ENCODE peak calls at places on chromosomes 5 and 9, in six cellular contexts. One of them, this sample, is unnamed.

GRCh38 chr5:139565411-139566305 is 4.5 kb downstream of the UBE2D2 start:
- ATAC-seq in upper lobe of right lung: peak
- ATAC-seq in PC-3: no peak
- ATAC-seq in activated CD8-positive, alpha-beta memory T cell treated with anti-CD3 and anti-CD28 coated beads, Interleukin-2, amount 10 ng/mL, durations not matched to agents 7 days and 5 days: peak
- ATAC-seq in T-cell: peak
- ATAC-seq in stimulated activated naive CD8-positive, alpha-beta T cell treated with anti-CD3 and anti-CD28 coated beads, Interleukin-15, Interleukin-2, amounts not matched to agents 100 U/mL and 50 U/mL, for 24 hours: peak
- ATAC-seq in this sample: peak

GRCh38 chr5:6576861-6577501 is 55.9 kb downstream of the NSUN2 start:
- ATAC-seq in activated CD8-positive, alpha-beta memory T cell treated with anti-CD3 and anti-CD28 coated beads, Interleukin-2, amount 10 ng/mL, durations not matched to agents 7 days and 5 days: no peak
- ATAC-seq in PC-3: peak
- ATAC-seq in upper lobe of right lung: no peak
- ATAC-seq in stimulated activated naive CD8-positive, alpha-beta T cell treated with anti-CD3 and anti-CD28 coated beads, Interleukin-15, Interleukin-2, amounts not matched to agents 100 U/mL and 50 U/mL, for 24 hours: no peak
- ATAC-seq in T-cell: no peak
- ATAC-seq in this sample: no peak

GRCh38 chr5:16457451-16457850 is 8.1 kb downstream of the ZNF622 start:
- ATAC-seq in PC-3: no peak
- ATAC-seq in stimulated activated naive CD8-positive, alpha-beta T cell treated with anti-CD3 and anti-CD28 coated beads, Interleukin-15, Interleukin-2, amounts not matched to agents 100 U/mL and 50 U/mL, for 24 hours: no peak
- ATAC-seq in activated CD8-positive, alpha-beta memory T cell treated with anti-CD3 and anti-CD28 coated beads, Interleukin-2, amount 10 ng/mL, durations not matched to agents 7 days and 5 days: no peak
- ATAC-seq in upper lobe of right lung: no peak
- ATAC-seq in T-cell: no peak
- ATAC-seq in this sample: no peak

GRCh38 chr5:173923236-173924104 is 35.3 kb downstream of the CPEB4 start:
- ATAC-seq in T-cell: no peak
- ATAC-seq in stimulated activated naive CD8-positive, alpha-beta T cell treated with anti-CD3 and anti-CD28 coated beads, Interleukin-15, Interleukin-2, amounts not matched to agents 100 U/mL and 50 U/mL, for 24 hours: no peak
- ATAC-seq in PC-3: no peak
- ATAC-seq in activated CD8-positive, alpha-beta memory T cell treated with anti-CD3 and anti-CD28 coated beads, Interleukin-2, amount 10 ng/mL, durations not matched to agents 7 days and 5 days: no peak
- ATAC-seq in upper lobe of right lung: no peak
- ATAC-seq in this sample: no peak

GRCh38 chr5:53019320-53019719 is 30.2 kb downstream of the ITGA2 start:
- ATAC-seq in PC-3: peak
- ATAC-seq in activated CD8-positive, alpha-beta memory T cell treated with anti-CD3 and anti-CD28 coated beads, Interleukin-2, amount 10 ng/mL, durations not matched to agents 7 days and 5 days: no peak
- ATAC-seq in T-cell: no peak
- ATAC-seq in upper lobe of right lung: no peak
- ATAC-seq in stimulated activated naive CD8-positive, alpha-beta T cell treated with anti-CD3 and anti-CD28 coated beads, Interleukin-15, Interleukin-2, amounts not matched to agents 100 U/mL and 50 U/mL, for 24 hours: no peak
- ATAC-seq in this sample: no peak

GRCh38 chr5:2754621-2755370 is 3.3 kb upstream of the IRX2 start:
- ATAC-seq in upper lobe of right lung: no peak
- ATAC-seq in PC-3: no peak
- ATAC-seq in activated CD8-positive, alpha-beta memory T cell treated with anti-CD3 and anti-CD28 coated beads, Interleukin-2, amount 10 ng/mL, durations not matched to agents 7 days and 5 days: no peak
- ATAC-seq in stimulated activated naive CD8-positive, alpha-beta T cell treated with anti-CD3 and anti-CD28 coated beads, Interleukin-15, Interleukin-2, amounts not matched to agents 100 U/mL and 50 U/mL, for 24 hours: no peak
- ATAC-seq in T-cell: no peak
- ATAC-seq in this sample: no peak

GRCh38 chr5:131460133-131460532 is 174.9 kb downstream of the RAPGEF6 start:
- ATAC-seq in PC-3: no peak
- ATAC-seq in activated CD8-positive, alpha-beta memory T cell treated with anti-CD3 and anti-CD28 coated beads, Interleukin-2, amount 10 ng/mL, durations not matched to agents 7 days and 5 days: no peak
- ATAC-seq in upper lobe of right lung: no peak
- ATAC-seq in T-cell: no peak
- ATAC-seq in stimulated activated naive CD8-positive, alpha-beta T cell treated with anti-CD3 and anti-CD28 coated beads, Interleukin-15, Interleukin-2, amounts not matched to agents 100 U/mL and 50 U/mL, for 24 hours: no peak
- ATAC-seq in this sample: no peak

GRCh38 chr5:177376107-177376506 is 8.1 kb upstream of the SLC34A1 start:
- ATAC-seq in stimulated activated naive CD8-positive, alpha-beta T cell treated with anti-CD3 and anti-CD28 coated beads, Interleukin-15, Interleukin-2, amounts not matched to agents 100 U/mL and 50 U/mL, for 24 hours: no peak
- ATAC-seq in T-cell: no peak
- ATAC-seq in PC-3: no peak
- ATAC-seq in upper lobe of right lung: no peak
- ATAC-seq in activated CD8-positive, alpha-beta memory T cell treated with anti-CD3 and anti-CD28 coated beads, Interleukin-2, amount 10 ng/mL, durations not matched to agents 7 days and 5 days: no peak
- ATAC-seq in this sample: no peak

GRCh38 chr9:112005939-112006338 is 109.3 kb downstream of the UGCG start:
- ATAC-seq in activated CD8-positive, alpha-beta memory T cell treated with anti-CD3 and anti-CD28 coated beads, Interleukin-2, amount 10 ng/mL, durations not matched to agents 7 days and 5 days: no peak
- ATAC-seq in stimulated activated naive CD8-positive, alpha-beta T cell treated with anti-CD3 and anti-CD28 coated beads, Interleukin-15, Interleukin-2, amounts not matched to agents 100 U/mL and 50 U/mL, for 24 hours: no peak
- ATAC-seq in upper lobe of right lung: peak
- ATAC-seq in PC-3: no peak
- ATAC-seq in T-cell: no peak
- ATAC-seq in this sample: no peak

GRCh38 chr5:133246053-133246370 is 194.2 kb downstream of the HSPA4 start:
- ATAC-seq in T-cell: no peak
- ATAC-seq in PC-3: peak
- ATAC-seq in stimulated activated naive CD8-positive, alpha-beta T cell treated with anti-CD3 and anti-CD28 coated beads, Interleukin-15, Interleukin-2, amounts not matched to agents 100 U/mL and 50 U/mL, for 24 hours: no peak
- ATAC-seq in activated CD8-positive, alpha-beta memory T cell treated with anti-CD3 and anti-CD28 coated beads, Interleukin-2, amount 10 ng/mL, durations not matched to agents 7 days and 5 days: no peak
- ATAC-seq in upper lobe of right lung: no peak
- ATAC-seq in this sample: no peak

GRCh38 chr5:148733601-148734438 is 79.5 kb upstream of the HTR4 start:
- ATAC-seq in T-cell: peak
- ATAC-seq in upper lobe of right lung: peak
- ATAC-seq in activated CD8-positive, alpha-beta memory T cell treated with anti-CD3 and anti-CD28 coated beads, Interleukin-2, amount 10 ng/mL, durations not matched to agents 7 days and 5 days: peak
- ATAC-seq in PC-3: peak
- ATAC-seq in stimulated activated naive CD8-positive, alpha-beta T cell treated with anti-CD3 and anti-CD28 coated beads, Interleukin-15, Interleukin-2, amounts not matched to agents 100 U/mL and 50 U/mL, for 24 hours: no peak
- ATAC-seq in this sample: no peak

GRCh38 chr5:54295658-54296276 is 14.6 kb downstream of the ARL15 start:
- ATAC-seq in upper lobe of right lung: peak
- ATAC-seq in PC-3: peak
- ATAC-seq in activated CD8-positive, alpha-beta memory T cell treated with anti-CD3 and anti-CD28 coated beads, Interleukin-2, amount 10 ng/mL, durations not matched to agents 7 days and 5 days: no peak
- ATAC-seq in T-cell: no peak
- ATAC-seq in stimulated activated naive CD8-positive, alpha-beta T cell treated with anti-CD3 and anti-CD28 coated beads, Interleukin-15, Interleukin-2, amounts not matched to agents 100 U/mL and 50 U/mL, for 24 hours: no peak
- ATAC-seq in this sample: no peak

GRCh38 chr9:16930578-16930977 is 60.1 kb upstream of the BNC2 start:
- ATAC-seq in activated CD8-positive, alpha-beta memory T cell treated with anti-CD3 and anti-CD28 coated beads, Interleukin-2, amount 10 ng/mL, durations not matched to agents 7 days and 5 days: no peak
- ATAC-seq in stimulated activated naive CD8-positive, alpha-beta T cell treated with anti-CD3 and anti-CD28 coated beads, Interleukin-15, Interleukin-2, amounts not matched to agents 100 U/mL and 50 U/mL, for 24 hours: no peak
- ATAC-seq in PC-3: no peak
- ATAC-seq in upper lobe of right lung: no peak
- ATAC-seq in T-cell: no peak
- ATAC-seq in this sample: no peak

GRCh38 chr5:179345179-179345428 is 157 bp downstream of the ADAMTS2 start:
- ATAC-seq in activated CD8-positive, alpha-beta memory T cell treated with anti-CD3 and anti-CD28 coated beads, Interleukin-2, amount 10 ng/mL, durations not matched to agents 7 days and 5 days: no peak
- ATAC-seq in T-cell: no peak
- ATAC-seq in PC-3: no peak
- ATAC-seq in stimulated activated naive CD8-positive, alpha-beta T cell treated with anti-CD3 and anti-CD28 coated beads, Interleukin-15, Interleukin-2, amounts not matched to agents 100 U/mL and 50 U/mL, for 24 hours: peak
- ATAC-seq in upper lobe of right lung: no peak
- ATAC-seq in this sample: no peak

GRCh38 chr9:71737455-71737854 is 30.9 kb downstream of the CEMIP2 start:
- ATAC-seq in upper lobe of right lung: peak
- ATAC-seq in stimulated activated naive CD8-positive, alpha-beta T cell treated with anti-CD3 and anti-CD28 coated beads, Interleukin-15, Interleukin-2, amounts not matched to agents 100 U/mL and 50 U/mL, for 24 hours: no peak
- ATAC-seq in PC-3: peak
- ATAC-seq in T-cell: no peak
- ATAC-seq in activated CD8-positive, alpha-beta memory T cell treated with anti-CD3 and anti-CD28 coated beads, Interleukin-2, amount 10 ng/mL, durations not matched to agents 7 days and 5 days: no peak
- ATAC-seq in this sample: no peak

GRCh38 chr5:135039526-135040296 is 5.7 kb upstream of the PITX1 start:
- ATAC-seq in upper lobe of right lung: no peak
- ATAC-seq in T-cell: no peak
- ATAC-seq in PC-3: no peak
- ATAC-seq in activated CD8-positive, alpha-beta memory T cell treated with anti-CD3 and anti-CD28 coated beads, Interleukin-2, amount 10 ng/mL, durations not matched to agents 7 days and 5 days: peak
- ATAC-seq in stimulated activated naive CD8-positive, alpha-beta T cell treated with anti-CD3 and anti-CD28 coated beads, Interleukin-15, Interleukin-2, amounts not matched to agents 100 U/mL and 50 U/mL, for 24 hours: no peak
- ATAC-seq in this sample: no peak

GRCh38 chr5:150045512-150045911 is 40.8 kb downstream of the CSF1R start:
- ATAC-seq in PC-3: no peak
- ATAC-seq in upper lobe of right lung: no peak
- ATAC-seq in stimulated activated naive CD8-positive, alpha-beta T cell treated with anti-CD3 and anti-CD28 coated beads, Interleukin-15, Interleukin-2, amounts not matched to agents 100 U/mL and 50 U/mL, for 24 hours: no peak
- ATAC-seq in T-cell: no peak
- ATAC-seq in activated CD8-positive, alpha-beta memory T cell treated with anti-CD3 and anti-CD28 coated beads, Interleukin-2, amount 10 ng/mL, durations not matched to agents 7 days and 5 days: peak
- ATAC-seq in this sample: no peak

GRCh38 chr5:82255844-82256243 is 22.3 kb downstream of the RPS23 start:
- ATAC-seq in PC-3: no peak
- ATAC-seq in stimulated activated naive CD8-positive, alpha-beta T cell treated with anti-CD3 and anti-CD28 coated beads, Interleukin-15, Interleukin-2, amounts not matched to agents 100 U/mL and 50 U/mL, for 24 hours: no peak
- ATAC-seq in upper lobe of right lung: no peak
- ATAC-seq in T-cell: no peak
- ATAC-seq in activated CD8-positive, alpha-beta memory T cell treated with anti-CD3 and anti-CD28 coated beads, Interleukin-2, amount 10 ng/mL, durations not matched to agents 7 days and 5 days: no peak
- ATAC-seq in this sample: no peak

GRCh38 chr5:77492653-77493000 is 511 bp upstream of the WDR41 start:
- ATAC-seq in T-cell: peak
- ATAC-seq in stimulated activated naive CD8-positive, alpha-beta T cell treated with anti-CD3 and anti-CD28 coated beads, Interleukin-15, Interleukin-2, amounts not matched to agents 100 U/mL and 50 U/mL, for 24 hours: peak
- ATAC-seq in upper lobe of right lung: no peak
- ATAC-seq in activated CD8-positive, alpha-beta memory T cell treated with anti-CD3 and anti-CD28 coated beads, Interleukin-2, amount 10 ng/mL, durations not matched to agents 7 days and 5 days: peak
- ATAC-seq in PC-3: peak
- ATAC-seq in this sample: peak

GRCh38 chr9:86601697-86602096 is 247.5 kb upstream of the TUT7 start:
- ATAC-seq in PC-3: no peak
- ATAC-seq in stimulated activated naive CD8-positive, alpha-beta T cell treated with anti-CD3 and anti-CD28 coated beads, Interleukin-15, Interleukin-2, amounts not matched to agents 100 U/mL and 50 U/mL, for 24 hours: no peak
- ATAC-seq in T-cell: no peak
- ATAC-seq in activated CD8-positive, alpha-beta memory T cell treated with anti-CD3 and anti-CD28 coated beads, Interleukin-2, amount 10 ng/mL, durations not matched to agents 7 days and 5 days: no peak
- ATAC-seq in upper lobe of right lung: no peak
- ATAC-seq in this sample: no peak

GRCh38 chr9:121739971-121740370 is 88.5 kb downstream of the DAB2IP start:
- ATAC-seq in upper lobe of right lung: no peak
- ATAC-seq in stimulated activated naive CD8-positive, alpha-beta T cell treated with anti-CD3 and anti-CD28 coated beads, Interleukin-15, Interleukin-2, amounts not matched to agents 100 U/mL and 50 U/mL, for 24 hours: no peak
- ATAC-seq in T-cell: no peak
- ATAC-seq in PC-3: no peak
- ATAC-seq in activated CD8-positive, alpha-beta memory T cell treated with anti-CD3 and anti-CD28 coated beads, Interleukin-2, amount 10 ng/mL, durations not matched to agents 7 days and 5 days: no peak
- ATAC-seq in this sample: no peak

GRCh38 chr9:121599872-121600585 is 51.4 kb upstream of the DAB2IP start:
- ATAC-seq in activated CD8-positive, alpha-beta memory T cell treated with anti-CD3 and anti-CD28 coated beads, Interleukin-2, amount 10 ng/mL, durations not matched to agents 7 days and 5 days: no peak
- ATAC-seq in upper lobe of right lung: no peak
- ATAC-seq in T-cell: no peak
- ATAC-seq in PC-3: peak
- ATAC-seq in stimulated activated naive CD8-positive, alpha-beta T cell treated with anti-CD3 and anti-CD28 coated beads, Interleukin-15, Interleukin-2, amounts not matched to agents 100 U/mL and 50 U/mL, for 24 hours: no peak
- ATAC-seq in this sample: no peak

GRCh38 chr5:140295414-140295813 is 7.5 kb downstream of the PFDN1 start:
- ATAC-seq in PC-3: peak
- ATAC-seq in activated CD8-positive, alpha-beta memory T cell treated with anti-CD3 and anti-CD28 coated beads, Interleukin-2, amount 10 ng/mL, durations not matched to agents 7 days and 5 days: no peak
- ATAC-seq in upper lobe of right lung: peak
- ATAC-seq in stimulated activated naive CD8-positive, alpha-beta T cell treated with anti-CD3 and anti-CD28 coated beads, Interleukin-15, Interleukin-2, amounts not matched to agents 100 U/mL and 50 U/mL, for 24 hours: no peak
- ATAC-seq in T-cell: no peak
- ATAC-seq in this sample: no peak

GRCh38 chr5:120934003-120934402 is 469.9 kb downstream of the PRR16 start:
- ATAC-seq in stimulated activated naive CD8-positive, alpha-beta T cell treated with anti-CD3 and anti-CD28 coated beads, Interleukin-15, Interleukin-2, amounts not matched to agents 100 U/mL and 50 U/mL, for 24 hours: no peak
- ATAC-seq in PC-3: no peak
- ATAC-seq in activated CD8-positive, alpha-beta memory T cell treated with anti-CD3 and anti-CD28 coated beads, Interleukin-2, amount 10 ng/mL, durations not matched to agents 7 days and 5 days: no peak
- ATAC-seq in T-cell: no peak
- ATAC-seq in upper lobe of right lung: no peak
- ATAC-seq in this sample: no peak

GRCh38 chr9:98173181-98173580 is 19.3 kb downstream of the CORO2A start:
- ATAC-seq in T-cell: no peak
- ATAC-seq in stimulated activated naive CD8-positive, alpha-beta T cell treated with anti-CD3 and anti-CD28 coated beads, Interleukin-15, Interleukin-2, amounts not matched to agents 100 U/mL and 50 U/mL, for 24 hours: no peak
- ATAC-seq in PC-3: no peak
- ATAC-seq in activated CD8-positive, alpha-beta memory T cell treated with anti-CD3 and anti-CD28 coated beads, Interleukin-2, amount 10 ng/mL, durations not matched to agents 7 days and 5 days: no peak
- ATAC-seq in upper lobe of right lung: no peak
- ATAC-seq in this sample: no peak

GRCh38 chr9:21626493-21626892 is 144.4 kb upstream of the IFNE start:
- ATAC-seq in upper lobe of right lung: no peak
- ATAC-seq in activated CD8-positive, alpha-beta memory T cell treated with anti-CD3 and anti-CD28 coated beads, Interleukin-2, amount 10 ng/mL, durations not matched to agents 7 days and 5 days: no peak
- ATAC-seq in stimulated activated naive CD8-positive, alpha-beta T cell treated with anti-CD3 and anti-CD28 coated beads, Interleukin-15, Interleukin-2, amounts not matched to agents 100 U/mL and 50 U/mL, for 24 hours: peak
- ATAC-seq in PC-3: no peak
- ATAC-seq in T-cell: no peak
- ATAC-seq in this sample: no peak

GRCh38 chr5:1429066-1429465 is 16.2 kb downstream of the SLC6A3 start:
- ATAC-seq in T-cell: no peak
- ATAC-seq in stimulated activated naive CD8-positive, alpha-beta T cell treated with anti-CD3 and anti-CD28 coated beads, Interleukin-15, Interleukin-2, amounts not matched to agents 100 U/mL and 50 U/mL, for 24 hours: no peak
- ATAC-seq in activated CD8-positive, alpha-beta memory T cell treated with anti-CD3 and anti-CD28 coated beads, Interleukin-2, amount 10 ng/mL, durations not matched to agents 7 days and 5 days: no peak
- ATAC-seq in PC-3: no peak
- ATAC-seq in upper lobe of right lung: no peak
- ATAC-seq in this sample: no peak

GRCh38 chr9:76018244-76018643 is 127.8 kb downstream of the PCSK5 start:
- ATAC-seq in stimulated activated naive CD8-positive, alpha-beta T cell treated with anti-CD3 and anti-CD28 coated beads, Interleukin-15, Interleukin-2, amounts not matched to agents 100 U/mL and 50 U/mL, for 24 hours: no peak
- ATAC-seq in T-cell: peak
- ATAC-seq in activated CD8-positive, alpha-beta memory T cell treated with anti-CD3 and anti-CD28 coated beads, Interleukin-2, amount 10 ng/mL, durations not matched to agents 7 days and 5 days: no peak
- ATAC-seq in PC-3: no peak
- ATAC-seq in upper lobe of right lung: peak
- ATAC-seq in this sample: no peak

GRCh38 chr5:57193757-57194413 is 20.0 kb downstream of the GPBP1 start:
- ATAC-seq in T-cell: peak
- ATAC-seq in PC-3: no peak
- ATAC-seq in activated CD8-positive, alpha-beta memory T cell treated with anti-CD3 and anti-CD28 coated beads, Interleukin-2, amount 10 ng/mL, durations not matched to agents 7 days and 5 days: peak
- ATAC-seq in upper lobe of right lung: no peak
- ATAC-seq in stimulated activated naive CD8-positive, alpha-beta T cell treated with anti-CD3 and anti-CD28 coated beads, Interleukin-15, Interleukin-2, amounts not matched to agents 100 U/mL and 50 U/mL, for 24 hours: peak
- ATAC-seq in this sample: no peak

GRCh38 chr9:76519027-76519835 is 60.2 kb downstream of the GCNT1 start:
- ATAC-seq in activated CD8-positive, alpha-beta memory T cell treated with anti-CD3 and anti-CD28 coated beads, Interleukin-2, amount 10 ng/mL, durations not matched to agents 7 days and 5 days: no peak
- ATAC-seq in T-cell: no peak
- ATAC-seq in stimulated activated naive CD8-positive, alpha-beta T cell treated with anti-CD3 and anti-CD28 coated beads, Interleukin-15, Interleukin-2, amounts not matched to agents 100 U/mL and 50 U/mL, for 24 hours: no peak
- ATAC-seq in PC-3: no peak
- ATAC-seq in upper lobe of right lung: no peak
- ATAC-seq in this sample: no peak

This sample was measured in stimulated activated memory B cell treated with anti-CD40 and anti-IgM and Interleukin-4, amounts not matched to agents 10 μg/mL and 1 μg/mL and 100 μg/mL, for 72 hours.